ENCODE peak calls at places on chromosomes 3 and 15, in ten cellular contexts. One of them, this sample, is unnamed.

GRCh38 chr15:77838061-77838460 is 205.3 kb upstream of the LINGO1 start:
- DNase-seq in CD8-positive, alpha-beta T cell: no peak
- DNase-seq in kidney epithelial cell: no peak
- DNase-seq in neural progenitor cell: no peak
- DNase-seq in body of pancreas: no peak
- DNase-seq in Caco-2: peak
- DNase-seq in MM.1S: no peak
- DNase-seq in fibroblast of villous mesenchyme: no peak
- DNase-seq in AG09309: no peak
- DNase-seq in fibroblast of mammary gland: no peak
- DNase-seq in this sample: no peak

GRCh38 chr15:26889298-26889898 is 22.5 kb downstream of the GABRA5 start:
- DNase-seq in CD8-positive, alpha-beta T cell: peak
- DNase-seq in kidney epithelial cell: peak
- DNase-seq in neural progenitor cell: peak
- DNase-seq in body of pancreas: peak
- DNase-seq in Caco-2: no peak
- DNase-seq in MM.1S: peak
- DNase-seq in fibroblast of villous mesenchyme: peak
- DNase-seq in AG09309: peak
- DNase-seq in fibroblast of mammary gland: peak
- DNase-seq in this sample: peak

GRCh38 chr3:66302288-66302687 is 81.5 kb downstream of the SLC25A26 start:
- DNase-seq in CD8-positive, alpha-beta T cell: no peak
- DNase-seq in kidney epithelial cell: no peak
- DNase-seq in neural progenitor cell: no peak
- DNase-seq in body of pancreas: no peak
- DNase-seq in Caco-2: no peak
- DNase-seq in MM.1S: no peak
- DNase-seq in fibroblast of villous mesenchyme: no peak
- DNase-seq in AG09309: no peak
- DNase-seq in fibroblast of mammary gland: peak
- DNase-seq in this sample: no peak

GRCh38 chr3:99895706-99896441 is 78.2 kb downstream of the CMSS1 start:
- DNase-seq in CD8-positive, alpha-beta T cell: no peak
- DNase-seq in kidney epithelial cell: peak
- DNase-seq in neural progenitor cell: no peak
- DNase-seq in body of pancreas: no peak
- DNase-seq in Caco-2: peak
- DNase-seq in MM.1S: no peak
- DNase-seq in fibroblast of villous mesenchyme: peak
- DNase-seq in AG09309: peak
- DNase-seq in fibroblast of mammary gland: peak
- DNase-seq in this sample: no peak

GRCh38 chr3:185460719-185461350 is 38.0 kb downstream of the TMEM41A start:
- DNase-seq in CD8-positive, alpha-beta T cell: no peak
- DNase-seq in kidney epithelial cell: no peak
- DNase-seq in neural progenitor cell: no peak
- DNase-seq in body of pancreas: no peak
- DNase-seq in Caco-2: no peak
- DNase-seq in MM.1S: peak
- DNase-seq in fibroblast of villous mesenchyme: peak
- DNase-seq in AG09309: no peak
- DNase-seq in fibroblast of mammary gland: peak
- DNase-seq in this sample: no peak

GRCh38 chr3:45066109-45066801 is 40.2 kb downstream of the CLEC3B start:
- DNase-seq in CD8-positive, alpha-beta T cell: no peak
- DNase-seq in kidney epithelial cell: no peak
- DNase-seq in neural progenitor cell: no peak
- DNase-seq in body of pancreas: no peak
- DNase-seq in Caco-2: no peak
- DNase-seq in MM.1S: no peak
- DNase-seq in fibroblast of villous mesenchyme: no peak
- DNase-seq in AG09309: no peak
- DNase-seq in fibroblast of mammary gland: no peak
- DNase-seq in this sample: no peak

GRCh38 chr3:144175644-144176425 is 204.2 kb downstream of the DIPK2A start:
- DNase-seq in CD8-positive, alpha-beta T cell: no peak
- DNase-seq in kidney epithelial cell: no peak
- DNase-seq in neural progenitor cell: no peak
- DNase-seq in body of pancreas: no peak
- DNase-seq in Caco-2: no peak
- DNase-seq in MM.1S: no peak
- DNase-seq in fibroblast of villous mesenchyme: no peak
- DNase-seq in AG09309: no peak
- DNase-seq in fibroblast of mammary gland: no peak
- DNase-seq in this sample: no peak

GRCh38 chr3:139020868-139021234 is at the start of gene PRR23B:
- DNase-seq in CD8-positive, alpha-beta T cell: no peak
- DNase-seq in kidney epithelial cell: no peak
- DNase-seq in neural progenitor cell: no peak
- DNase-seq in body of pancreas: no peak
- DNase-seq in Caco-2: no peak
- DNase-seq in MM.1S: no peak
- DNase-seq in fibroblast of villous mesenchyme: no peak
- DNase-seq in AG09309: no peak
- DNase-seq in fibroblast of mammary gland: no peak
- DNase-seq in this sample: no peak

GRCh38 chr3:62007036-62007435 is 366.3 kb downstream of the FEZF2 start:
- DNase-seq in CD8-positive, alpha-beta T cell: no peak
- DNase-seq in kidney epithelial cell: no peak
- DNase-seq in neural progenitor cell: no peak
- DNase-seq in body of pancreas: no peak
- DNase-seq in Caco-2: no peak
- DNase-seq in MM.1S: no peak
- DNase-seq in fibroblast of villous mesenchyme: peak
- DNase-seq in AG09309: peak
- DNase-seq in fibroblast of mammary gland: no peak
- DNase-seq in this sample: no peak

GRCh38 chr15:40050788-40051615 is 12.0 kb upstream of the SRP14 start:
- DNase-seq in CD8-positive, alpha-beta T cell: no peak
- DNase-seq in kidney epithelial cell: no peak
- DNase-seq in neural progenitor cell: peak
- DNase-seq in body of pancreas: no peak
- DNase-seq in Caco-2: peak
- DNase-seq in MM.1S: no peak
- DNase-seq in fibroblast of villous mesenchyme: no peak
- DNase-seq in AG09309: no peak
- DNase-seq in fibroblast of mammary gland: peak
- DNase-seq in this sample: no peak

GRCh38 chr3:161700998-161701397 is 204.4 kb downstream of the OTOL1 start:
- DNase-seq in CD8-positive, alpha-beta T cell: no peak
- DNase-seq in kidney epithelial cell: no peak
- DNase-seq in neural progenitor cell: peak
- DNase-seq in body of pancreas: no peak
- DNase-seq in Caco-2: no peak
- DNase-seq in MM.1S: peak
- DNase-seq in fibroblast of villous mesenchyme: peak
- DNase-seq in AG09309: no peak
- DNase-seq in fibroblast of mammary gland: peak
- DNase-seq in this sample: no peak

GRCh38 chr15:72368895-72369294 is 6.9 kb downstream of the HEXA start:
- DNase-seq in CD8-positive, alpha-beta T cell: no peak
- DNase-seq in kidney epithelial cell: no peak
- DNase-seq in neural progenitor cell: no peak
- DNase-seq in body of pancreas: no peak
- DNase-seq in Caco-2: no peak
- DNase-seq in MM.1S: no peak
- DNase-seq in fibroblast of villous mesenchyme: no peak
- DNase-seq in AG09309: no peak
- DNase-seq in fibroblast of mammary gland: no peak
- DNase-seq in this sample: no peak

GRCh38 chr3:128434524-128434923 is 32.2 kb downstream of the DNAJB8 start:
- DNase-seq in CD8-positive, alpha-beta T cell: no peak
- DNase-seq in kidney epithelial cell: no peak
- DNase-seq in neural progenitor cell: no peak
- DNase-seq in body of pancreas: no peak
- DNase-seq in Caco-2: no peak
- DNase-seq in MM.1S: no peak
- DNase-seq in fibroblast of villous mesenchyme: no peak
- DNase-seq in AG09309: no peak
- DNase-seq in fibroblast of mammary gland: no peak
- DNase-seq in this sample: no peak

GRCh38 chr3:115913069-115913686 is 289.9 kb downstream of the GAP43 start:
- DNase-seq in CD8-positive, alpha-beta T cell: no peak
- DNase-seq in kidney epithelial cell: no peak
- DNase-seq in neural progenitor cell: no peak
- DNase-seq in body of pancreas: no peak
- DNase-seq in Caco-2: no peak
- DNase-seq in MM.1S: no peak
- DNase-seq in fibroblast of villous mesenchyme: no peak
- DNase-seq in AG09309: peak
- DNase-seq in fibroblast of mammary gland: peak
- DNase-seq in this sample: no peak

GRCh38 chr3:113719294-113719693 is 22.9 kb upstream of the USF3 start:
- DNase-seq in CD8-positive, alpha-beta T cell: no peak
- DNase-seq in kidney epithelial cell: no peak
- DNase-seq in neural progenitor cell: no peak
- DNase-seq in body of pancreas: no peak
- DNase-seq in Caco-2: no peak
- DNase-seq in MM.1S: no peak
- DNase-seq in fibroblast of villous mesenchyme: no peak
- DNase-seq in AG09309: no peak
- DNase-seq in fibroblast of mammary gland: peak
- DNase-seq in this sample: no peak

GRCh38 chr3:127484601-127485388 is 105.7 kb downstream of the TPRA1 start:
- DNase-seq in CD8-positive, alpha-beta T cell: no peak
- DNase-seq in kidney epithelial cell: no peak
- DNase-seq in neural progenitor cell: no peak
- DNase-seq in body of pancreas: no peak
- DNase-seq in Caco-2: no peak
- DNase-seq in MM.1S: no peak
- DNase-seq in fibroblast of villous mesenchyme: no peak
- DNase-seq in AG09309: no peak
- DNase-seq in fibroblast of mammary gland: no peak
- DNase-seq in this sample: no peak

GRCh38 chr15:96333194-96334016 is 2.9 kb downstream of the NR2F2 start:
- DNase-seq in CD8-positive, alpha-beta T cell: no peak
- DNase-seq in kidney epithelial cell: no peak
- DNase-seq in neural progenitor cell: peak
- DNase-seq in body of pancreas: peak
- DNase-seq in Caco-2: no peak
- DNase-seq in MM.1S: no peak
- DNase-seq in fibroblast of villous mesenchyme: peak
- DNase-seq in AG09309: no peak
- DNase-seq in fibroblast of mammary gland: peak
- DNase-seq in this sample: no peak

GRCh38 chr3:190586631-190587000 is 72.7 kb downstream of the IL1RAP start:
- DNase-seq in CD8-positive, alpha-beta T cell: no peak
- DNase-seq in kidney epithelial cell: peak
- DNase-seq in neural progenitor cell: no peak
- DNase-seq in body of pancreas: no peak
- DNase-seq in Caco-2: no peak
- DNase-seq in MM.1S: no peak
- DNase-seq in fibroblast of villous mesenchyme: peak
- DNase-seq in AG09309: no peak
- DNase-seq in fibroblast of mammary gland: peak
- DNase-seq in this sample: no peak
- H3K4me3 ChIP-seq in CD8-positive, alpha-beta T cell: no peak
- H3K4me3 ChIP-seq in kidney epithelial cell: no peak
- H3K4me3 ChIP-seq in neural progenitor cell: no peak
- H3K4me3 ChIP-seq in body of pancreas: no peak
- H3K4me3 ChIP-seq in Caco-2: no peak
- H3K4me3 ChIP-seq in MM.1S: no peak
- H3K4me3 ChIP-seq in fibroblast of villous mesenchyme: no peak
- H3K4me3 ChIP-seq in AG09309: no peak
- H3K4me3 ChIP-seq in fibroblast of mammary gland: no peak
- H3K4me3 ChIP-seq in this sample: no peak

GRCh38 chr3:14170569-14171159 is 7.7 kb downstream of the XPC start:
- DNase-seq in CD8-positive, alpha-beta T cell: no peak
- DNase-seq in kidney epithelial cell: no peak
- DNase-seq in neural progenitor cell: no peak
- DNase-seq in body of pancreas: no peak
- DNase-seq in Caco-2: no peak
- DNase-seq in MM.1S: no peak
- DNase-seq in fibroblast of villous mesenchyme: peak
- DNase-seq in AG09309: peak
- DNase-seq in fibroblast of mammary gland: peak
- DNase-seq in this sample: no peak
- H3K4me3 ChIP-seq in CD8-positive, alpha-beta T cell: no peak
- H3K4me3 ChIP-seq in kidney epithelial cell: no peak
- H3K4me3 ChIP-seq in neural progenitor cell: no peak
- H3K4me3 ChIP-seq in body of pancreas: no peak
- H3K4me3 ChIP-seq in Caco-2: no peak
- H3K4me3 ChIP-seq in MM.1S: no peak
- H3K4me3 ChIP-seq in fibroblast of villous mesenchyme: no peak
- H3K4me3 ChIP-seq in AG09309: no peak
- H3K4me3 ChIP-seq in fibroblast of mammary gland: no peak
- H3K4me3 ChIP-seq in this sample: no peak

DNA sequence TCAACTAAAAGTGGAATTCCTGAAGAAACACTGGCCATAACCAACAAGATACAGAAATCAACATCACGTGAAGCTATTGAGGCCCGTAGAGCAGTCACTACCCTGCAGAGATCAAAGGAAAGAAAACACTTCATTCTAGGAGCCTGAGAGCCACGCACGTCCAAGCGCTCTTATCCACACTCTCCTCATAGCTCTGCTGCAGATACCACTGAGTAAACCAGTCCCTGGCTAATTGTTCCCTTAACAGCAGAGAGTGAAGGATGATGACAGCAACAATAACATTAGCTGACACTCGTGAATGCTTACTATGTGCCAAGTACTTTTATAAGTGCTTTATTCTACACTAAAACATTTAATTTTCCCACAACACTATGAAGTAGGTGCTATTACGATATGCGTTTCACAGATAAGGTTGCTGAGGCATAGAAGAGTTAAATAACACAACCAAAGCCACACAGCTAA is 271.0 kb upstream of the GADL1 start:
- DNase-seq in CD8-positive, alpha-beta T cell: no peak
- DNase-seq in kidney epithelial cell: no peak
- DNase-seq in neural progenitor cell: peak
- DNase-seq in body of pancreas: no peak
- DNase-seq in Caco-2: no peak
- DNase-seq in MM.1S: no peak
- DNase-seq in fibroblast of villous mesenchyme: no peak
- DNase-seq in AG09309: no peak
- DNase-seq in fibroblast of mammary gland: no peak
- DNase-seq in this sample: no peak
- H3K4me3 ChIP-seq in CD8-positive, alpha-beta T cell: no peak
- H3K4me3 ChIP-seq in kidney epithelial cell: no peak
- H3K4me3 ChIP-seq in neural progenitor cell: no peak
- H3K4me3 ChIP-seq in body of pancreas: no peak
- H3K4me3 ChIP-seq in Caco-2: no peak
- H3K4me3 ChIP-seq in MM.1S: no peak
- H3K4me3 ChIP-seq in fibroblast of villous mesenchyme: no peak
- H3K4me3 ChIP-seq in AG09309: no peak
- H3K4me3 ChIP-seq in fibroblast of mammary gland: no peak
- H3K4me3 ChIP-seq in this sample: no peak

DNA sequence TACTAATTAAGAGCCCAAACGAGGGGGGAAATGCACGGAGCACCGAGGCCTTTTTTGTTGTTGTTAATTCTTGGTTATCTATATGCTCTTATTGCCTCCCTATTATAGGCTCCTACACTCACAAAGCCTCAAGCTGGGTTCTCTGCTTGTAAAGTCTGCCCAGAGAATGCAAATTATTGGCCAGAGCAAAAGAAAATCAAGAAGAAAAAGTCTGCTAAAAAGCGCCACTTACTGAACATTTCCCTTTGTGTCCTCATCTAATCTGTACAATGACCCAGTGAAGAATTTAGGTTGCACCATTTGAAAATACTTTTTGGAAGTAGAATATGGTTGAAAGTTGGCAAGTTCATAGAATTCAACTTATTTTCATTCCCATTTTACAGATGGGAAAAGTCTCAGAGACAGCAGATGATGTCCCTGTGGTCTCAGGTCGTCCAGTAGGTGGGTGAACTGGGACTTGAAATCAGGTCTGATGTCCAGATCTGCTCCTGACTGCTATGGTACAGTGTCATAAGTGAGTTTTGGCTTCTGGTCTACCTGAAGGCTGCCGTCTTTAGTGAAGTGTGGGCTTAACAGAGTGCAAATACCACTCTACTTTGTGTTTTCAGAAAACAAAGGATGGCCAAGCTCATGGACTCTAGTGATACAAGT is 1.1 kb upstream of the TNFAIP8L3 start:
- DNase-seq in CD8-positive, alpha-beta T cell: no peak
- DNase-seq in kidney epithelial cell: no peak
- DNase-seq in neural progenitor cell: no peak
- DNase-seq in body of pancreas: no peak
- DNase-seq in Caco-2: no peak
- DNase-seq in MM.1S: no peak
- DNase-seq in fibroblast of villous mesenchyme: no peak
- DNase-seq in AG09309: no peak
- DNase-seq in fibroblast of mammary gland: no peak
- DNase-seq in this sample: no peak
- H3K4me3 ChIP-seq in CD8-positive, alpha-beta T cell: no peak
- H3K4me3 ChIP-seq in kidney epithelial cell: no peak
- H3K4me3 ChIP-seq in neural progenitor cell: peak
- H3K4me3 ChIP-seq in body of pancreas: no peak
- H3K4me3 ChIP-seq in Caco-2: no peak
- H3K4me3 ChIP-seq in MM.1S: no peak
- H3K4me3 ChIP-seq in fibroblast of villous mesenchyme: no peak
- H3K4me3 ChIP-seq in AG09309: no peak
- H3K4me3 ChIP-seq in fibroblast of mammary gland: peak
- H3K4me3 ChIP-seq in this sample: no peak

This sample was measured in GM12864.